ENCODE peak calls at places on chromosomes 4 and X, in five cellular contexts. E, B, C, T and J are unnamed samples.
A peak's percentile ranks its signal among the peaks of the same experiment; 100 is the strongest.

GRCh38 chr4:25663778-25664177 is 8.1 kb downstream of the SLC34A2 start:
- DNase-seq in E (no peak), B (no peak), C (no peak), T (no peak), J (no peak)

GRCh38 chr4:134862116-134862515 is 660.5 kb upstream of the PABPC4L start:
- DNase-seq in E (no peak), B (no peak), C (no peak), T (no peak), J (no peak)

GRCh38 chr4:128141866-128142265 is 80.8 kb downstream of the LARP1B start:
- DNase-seq in E (no peak), B (no peak), C (no peak), T (no peak), J (no peak)

GRCh38 chr4:168486961-168487820 is 6.9 kb upstream of the DDX60L start:
- DNase-seq in E (no peak), B (no peak), C (no peak), T (no peak), J (no peak)

GRCh38 chrX:115564243-115564642 is 3.3 kb downstream of the PLS3 start:
- DNase-seq in E (no peak), B (no peak), C (no peak), T (no peak), J (no peak)

GRCh38 chr4:147566762-147567161 is 50.4 kb upstream of the TMEM184C start:
- DNase-seq in E (no peak), B (no peak), C (no peak), T (no peak), J (no peak)

GRCh38 chrX:21932277-21932996 is 8.1 kb upstream of the SMS start:
- DNase-seq in E (peak; percentile 80), B (no peak), C (no peak), T (no peak), J (peak; percentile 67)

GRCh38 chrX:13994104-13994503 is 35.6 kb downstream of the GEMIN8 start:
- DNase-seq in E (no peak), B (no peak), C (no peak), T (no peak), J (no peak)

GRCh38 chr4:94571720-94572119 is 120.0 kb downstream of the PDLIM5 start:
- DNase-seq in E (no peak), B (no peak), C (no peak), T (no peak), J (no peak)

GRCh38 chrX:119757979-119758681 is at the start of gene SOWAHD:
- DNase-seq in E (no peak), B (peak; percentile 55), C (peak; percentile 38), T (peak; percentile 73), J (no peak)

GRCh38 chr4:165580379-165580905 is 201.6 kb downstream of the CPE start:
- DNase-seq in E (peak; percentile 68), B (no peak), C (no peak), T (no peak), J (peak; percentile 60)

GRCh38 chrX:129606918-129607317 is 47.8 kb downstream of the APLN start:
- DNase-seq in E (peak; percentile 79), B (peak; percentile 65), C (no peak), T (no peak), J (peak; percentile 62)

GRCh38 chr4:27176400-27176799 is 315.8 kb downstream of the STIM2 start:
- DNase-seq in E (no peak), B (no peak), C (no peak), T (peak; percentile 49), J (no peak)
- TF ChIP-seq CTCF in E (peak; percentile 28), B (no peak), C (peak; percentile 45), T (peak; percentile 72), J (no peak)

GRCh38 chr4:52715255-52715897 is 35.8 kb downstream of the ERVMER34-1 start:
- DNase-seq in E (no peak), B (no peak), C (no peak), T (no peak), J (no peak)
- H3K27ac ChIP-seq in E (no peak overlapping the region), B (no peak overlapping the region), C (peak overlapping the region; percentile 98), T (peak overlapping the region; percentile 68), J (no peak overlapping the region)

DNA sequence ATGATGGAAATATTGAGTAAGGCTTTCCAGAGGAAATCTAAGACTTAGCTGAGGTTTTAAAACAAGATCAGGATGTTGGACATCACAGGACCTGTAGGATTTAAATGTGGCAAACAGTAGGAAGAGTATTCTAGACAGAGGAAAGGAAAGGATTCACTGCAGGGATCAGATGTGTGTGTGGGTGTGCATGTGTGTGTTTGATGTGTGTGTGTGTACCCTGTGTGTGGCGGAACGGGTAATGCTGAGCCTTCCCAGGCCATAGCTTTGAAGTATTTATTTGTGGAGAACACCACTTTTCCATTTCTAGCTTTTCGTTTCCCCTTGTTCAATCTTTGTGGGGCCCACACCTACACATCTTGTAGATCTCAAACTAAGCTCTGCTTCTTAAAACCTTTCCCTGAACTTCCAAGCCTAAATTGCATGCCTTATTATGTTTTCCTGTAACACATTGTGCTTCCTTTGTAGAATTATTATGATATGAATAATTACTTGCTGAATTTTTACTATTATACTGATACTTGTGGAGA is 6.9 kb downstream of the GUCY1A1 start:
- DNase-seq in E (no peak), B (no peak), C (no peak), T (no peak), J (no peak)
- H3K4me1 ChIP-seq in E (peaks cover 4% of the 10 kb centered on the region), B (peaks cover 19% of the 10 kb centered on the region), C (peaks cover 87% of the 10 kb centered on the region), T (no peaks in the 10 kb centered on the region), J (peaks cover 28% of the 10 kb centered on the region)

GRCh38 chr4:56435001-56435747 is at the start of gene PPAT:
- DNase-seq in E (peak; percentile 99), B (peak; percentile 99), C (peak; percentile 98), T (peak; percentile 98), J (peak; percentile 96)
- TF ChIP-seq CTCF in E (peak; percentile 57), B (no peak), C (peak; percentile 60), T (peak; percentile 23), J (peak; percentile 36)

GRCh38 chr4:2515835-2516550 is 20.5 kb upstream of the FAM193A start:
- DNase-seq in E (no peak), B (peak; percentile 79), C (peak; percentile 59), T (no peak), J (peak; percentile 66)
- H3K27ac ChIP-seq in E (no peak overlapping the region), B (peak overlapping the region; percentile 53), C (peak overlapping the region; percentile 83), T (no peak overlapping the region), J (peak overlapping the region; percentile 64)